ENCODE peak calls at places on chromosomes 11 and 22, in five cellular contexts. One of them, this sample, is unnamed. For H3K79me1, the result is how much of the 10 kb centered on the place peaks cover.

GRCh38 chr22:19844423-19845368 is 10.0 kb downstream of the GNB1L start:
- DNase-seq in IMR-90: peak
- DNase-seq in mesendoderm: no peak
- DNase-seq in mesenchymal stem cell: peak
- DNase-seq in H9: no peak
- DNase-seq in this sample: no peak

GRCh38 chr11:117583063-117583801 is 213.8 kb downstream of the DSCAML1 start:
- DNase-seq in IMR-90: no peak
- DNase-seq in mesenchymal stem cell: no peak
- DNase-seq in mesendoderm: peak
- DNase-seq in H9: peak
- DNase-seq in this sample: peak

GRCh38 chr11:36037031-36037430 is 93.2 kb downstream of the LDLRAD3 start:
- DNase-seq in IMR-90: peak
- DNase-seq in mesendoderm: no peak
- DNase-seq in mesenchymal stem cell: no peak
- DNase-seq in H9: no peak
- DNase-seq in this sample: no peak

GRCh38 chr22:44449061-44449682 is 48.9 kb downstream of the RTL6 start:
- DNase-seq in IMR-90: peak
- DNase-seq in H9: no peak
- DNase-seq in mesendoderm: peak
- DNase-seq in mesenchymal stem cell: peak
- DNase-seq in this sample: no peak

GRCh38 chr11:28727254-28727653 is 619.1 kb downstream of the METTL15 start:
- DNase-seq in mesendoderm: no peak
- DNase-seq in H9: no peak
- DNase-seq in mesenchymal stem cell: no peak
- DNase-seq in IMR-90: peak
- DNase-seq in this sample: no peak

GRCh38 chr11:17014774-17015638 is 792 bp upstream of the PLEKHA7 start:
- DNase-seq in mesenchymal stem cell: peak
- DNase-seq in IMR-90: no peak
- DNase-seq in H9: peak
- DNase-seq in mesendoderm: peak
- DNase-seq in this sample: peak

GRCh38 chr11:86748296-86748695 is 52.0 kb upstream of the PRSS23 start:
- DNase-seq in IMR-90: no peak
- DNase-seq in H9: no peak
- DNase-seq in mesenchymal stem cell: no peak
- DNase-seq in mesendoderm: no peak
- DNase-seq in this sample: no peak

GRCh38 chr11:129611661-129612566 is 203.7 kb upstream of the TMEM45B start:
- DNase-seq in H9: no peak
- DNase-seq in IMR-90: no peak
- DNase-seq in mesendoderm: no peak
- DNase-seq in mesenchymal stem cell: no peak
- DNase-seq in this sample: no peak

GRCh38 chr11:66467756-66468155 is 1.1 kb downstream of the PELI3 start:
- DNase-seq in IMR-90: no peak
- DNase-seq in mesenchymal stem cell: no peak
- DNase-seq in mesendoderm: peak
- DNase-seq in H9: peak
- DNase-seq in this sample: peak

GRCh38 chr11:71342951-71343827 is 90.8 kb upstream of the SHANK2 start:
- DNase-seq in IMR-90: peak
- DNase-seq in H9: peak
- DNase-seq in mesenchymal stem cell: peak
- DNase-seq in mesendoderm: peak
- DNase-seq in this sample: peak

GRCh38 chr11:130786586-130786985 is 129.7 kb downstream of the SNX19 start:
- DNase-seq in mesendoderm: no peak
- DNase-seq in IMR-90: no peak
- DNase-seq in H9: no peak
- DNase-seq in mesenchymal stem cell: no peak
- DNase-seq in this sample: no peak

GRCh38 chr11:74341926-74342325 is 30.5 kb upstream of the P4HA3 start:
- DNase-seq in IMR-90: no peak
- DNase-seq in H9: no peak
- DNase-seq in mesendoderm: peak
- DNase-seq in mesenchymal stem cell: no peak
- DNase-seq in this sample: no peak

DNA sequence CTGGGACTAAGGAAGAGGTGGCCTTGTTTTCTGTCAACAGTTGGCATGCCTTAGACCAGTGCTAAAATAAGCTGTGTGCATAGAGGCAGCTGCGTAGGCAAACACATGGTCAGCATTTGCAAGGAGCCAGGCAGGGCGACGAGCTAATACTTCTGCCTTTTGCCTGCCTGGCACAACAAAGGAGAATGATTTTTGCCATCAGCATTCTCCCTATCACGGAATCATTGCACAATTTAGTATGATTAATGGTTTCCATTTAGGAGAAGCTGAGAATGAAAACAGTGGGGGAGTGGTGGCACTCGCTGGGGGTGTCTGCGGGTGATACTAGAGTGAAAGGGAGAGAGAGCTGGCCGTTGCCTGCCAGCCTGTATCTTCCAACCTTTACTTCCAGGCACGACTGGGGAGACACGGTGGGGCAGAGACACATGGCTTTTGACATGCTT is 336.0 kb downstream of the CADM1 start:
- DNase-seq in H9: no peak
- DNase-seq in mesendoderm: no peak
- DNase-seq in IMR-90: no peak
- DNase-seq in mesenchymal stem cell: no peak
- DNase-seq in this sample: no peak
- H2BK15ac ChIP-seq in H9: no peak
- H2BK15ac ChIP-seq in mesendoderm: no peak
- H2BK15ac ChIP-seq in IMR-90: no peak
- H2BK15ac ChIP-seq in mesenchymal stem cell: no peak
- H2BK15ac ChIP-seq in this sample: no peak

DNA sequence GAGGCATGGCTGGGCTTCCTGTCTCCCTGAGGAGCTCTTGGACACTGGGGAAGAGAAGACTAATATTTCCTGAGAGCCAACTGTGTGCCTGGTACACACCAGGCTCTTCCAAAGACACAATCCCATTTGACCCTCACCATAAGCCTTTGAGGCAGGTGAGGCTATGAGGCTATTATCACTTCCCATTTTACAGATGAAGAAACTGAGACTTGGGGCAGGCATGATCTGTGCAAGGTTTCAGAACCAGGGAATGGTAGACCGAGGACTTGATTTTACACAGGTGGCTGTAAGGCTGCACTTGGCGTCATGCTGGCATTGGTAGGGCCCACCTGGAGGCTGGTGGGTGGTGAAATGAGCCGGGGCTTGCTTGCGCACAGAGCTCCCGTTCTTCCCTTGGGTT is 90.8 kb downstream of the LRRC32 start:
- DNase-seq in mesendoderm: no peak
- DNase-seq in IMR-90: no peak
- DNase-seq in mesenchymal stem cell: no peak
- DNase-seq in H9: no peak
- DNase-seq in this sample: no peak
- H3K79me1 ChIP-seq in mesendoderm: under half
- H3K79me1 ChIP-seq in IMR-90: under half
- H3K79me1 ChIP-seq in mesenchymal stem cell: under half
- H3K79me1 ChIP-seq in H9: under half
- H3K79me1 ChIP-seq in this sample: under half

DNA sequence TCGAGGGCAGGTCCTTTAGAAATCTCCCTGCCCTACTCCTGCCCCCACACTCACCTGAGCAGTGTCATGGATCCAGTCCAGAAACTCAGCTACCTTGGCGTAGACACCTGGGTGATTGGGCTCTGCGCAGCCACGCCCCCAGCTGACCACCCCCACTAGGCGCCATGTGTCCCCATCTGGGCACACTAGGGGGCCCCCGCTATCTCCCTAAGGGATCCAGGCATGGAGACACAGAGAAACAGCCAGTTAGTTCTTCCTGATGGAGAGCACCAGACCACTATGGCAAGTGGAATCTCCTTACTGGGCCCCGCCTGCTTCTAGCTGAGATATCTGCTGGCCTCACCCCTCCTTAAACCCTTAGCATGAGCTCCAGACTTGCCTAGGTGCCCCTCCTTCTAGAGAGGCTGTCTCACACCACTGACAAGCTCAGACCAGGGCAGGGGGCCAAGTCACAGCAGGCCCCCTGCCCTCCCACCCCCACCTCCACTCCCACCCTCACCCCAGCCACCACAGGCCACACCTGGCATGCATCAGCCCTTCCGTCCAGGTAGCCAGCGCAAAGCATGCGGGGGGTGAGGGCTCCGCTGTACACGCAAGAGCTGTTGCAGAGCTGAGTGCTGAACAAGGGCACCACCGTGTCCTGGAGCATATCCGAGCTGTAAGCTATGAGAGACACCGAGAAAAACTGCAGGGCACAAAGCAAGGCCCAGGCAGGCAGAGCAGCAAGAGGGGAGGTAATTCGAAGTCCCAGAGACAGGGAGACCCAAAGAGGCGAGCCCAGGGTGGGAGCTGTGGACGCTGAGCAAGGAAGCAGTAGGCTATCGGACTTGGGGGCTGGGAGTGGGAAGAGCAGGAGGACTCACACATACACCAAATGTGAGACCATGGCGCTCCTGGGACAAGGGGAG is 16.1 kb downstream of the TMPRSS5 start:
- DNase-seq in mesendoderm: no peak
- DNase-seq in mesenchymal stem cell: no peak
- DNase-seq in H9: no peak
- DNase-seq in IMR-90: no peak
- DNase-seq in this sample: no peak
- H2BK15ac ChIP-seq in mesendoderm: no peak
- H2BK15ac ChIP-seq in mesenchymal stem cell: peak
- H2BK15ac ChIP-seq in H9: no peak
- H2BK15ac ChIP-seq in IMR-90: no peak
- H2BK15ac ChIP-seq in this sample: peak

GRCh38 chr11:65418431-65418680 is 4.2 kb upstream of the NEAT1 start:
- DNase-seq in IMR-90: no peak
- DNase-seq in mesendoderm: no peak
- DNase-seq in H9: no peak
- DNase-seq in mesenchymal stem cell: peak
- DNase-seq in this sample: no peak

GRCh38 chr11:65417221-65417701 is 5.3 kb upstream of the NEAT1 start:
- DNase-seq in mesendoderm: peak
- DNase-seq in mesenchymal stem cell: peak
- DNase-seq in H9: peak
- DNase-seq in IMR-90: no peak
- DNase-seq in this sample: no peak

GRCh38 chr11:65418681-65419459 is 3.7 kb upstream of the NEAT1 start:
- DNase-seq in H9: peak
- DNase-seq in IMR-90: peak
- DNase-seq in mesendoderm: peak
- DNase-seq in mesenchymal stem cell: peak
- DNase-seq in this sample: peak

GRCh38 chr11:65416341-65417185 is 6.0 kb upstream of the NEAT1 start:
- DNase-seq in mesendoderm: peak
- DNase-seq in H9: peak
- DNase-seq in IMR-90: peak
- DNase-seq in mesenchymal stem cell: peak
- DNase-seq in this sample: peak

GRCh38 chr11:65417702-65418430 is 4.7 kb upstream of the NEAT1 start:
- DNase-seq in IMR-90: peak
- DNase-seq in mesenchymal stem cell: peak
- DNase-seq in H9: no peak
- DNase-seq in mesendoderm: peak
- DNase-seq in this sample: no peak
- H3K79me1 ChIP-seq in IMR-90: under half
- H3K79me1 ChIP-seq in mesenchymal stem cell: under half
- H3K79me1 ChIP-seq in H9: under half
- H3K79me1 ChIP-seq in mesendoderm: under half
- H3K79me1 ChIP-seq in this sample: under half

GRCh38 chr22:31055322-31056159 is 25.6 kb upstream of the SMTN start:
- DNase-seq in IMR-90: peak
- DNase-seq in mesenchymal stem cell: peak
- DNase-seq in mesendoderm: peak
- DNase-seq in H9: peak
- DNase-seq in this sample: peak
- H2BK15ac ChIP-seq in IMR-90: peak
- H2BK15ac ChIP-seq in mesenchymal stem cell: peak
- H2BK15ac ChIP-seq in mesendoderm: no peak
- H2BK15ac ChIP-seq in H9: no peak
- H2BK15ac ChIP-seq in this sample: no peak

DNA sequence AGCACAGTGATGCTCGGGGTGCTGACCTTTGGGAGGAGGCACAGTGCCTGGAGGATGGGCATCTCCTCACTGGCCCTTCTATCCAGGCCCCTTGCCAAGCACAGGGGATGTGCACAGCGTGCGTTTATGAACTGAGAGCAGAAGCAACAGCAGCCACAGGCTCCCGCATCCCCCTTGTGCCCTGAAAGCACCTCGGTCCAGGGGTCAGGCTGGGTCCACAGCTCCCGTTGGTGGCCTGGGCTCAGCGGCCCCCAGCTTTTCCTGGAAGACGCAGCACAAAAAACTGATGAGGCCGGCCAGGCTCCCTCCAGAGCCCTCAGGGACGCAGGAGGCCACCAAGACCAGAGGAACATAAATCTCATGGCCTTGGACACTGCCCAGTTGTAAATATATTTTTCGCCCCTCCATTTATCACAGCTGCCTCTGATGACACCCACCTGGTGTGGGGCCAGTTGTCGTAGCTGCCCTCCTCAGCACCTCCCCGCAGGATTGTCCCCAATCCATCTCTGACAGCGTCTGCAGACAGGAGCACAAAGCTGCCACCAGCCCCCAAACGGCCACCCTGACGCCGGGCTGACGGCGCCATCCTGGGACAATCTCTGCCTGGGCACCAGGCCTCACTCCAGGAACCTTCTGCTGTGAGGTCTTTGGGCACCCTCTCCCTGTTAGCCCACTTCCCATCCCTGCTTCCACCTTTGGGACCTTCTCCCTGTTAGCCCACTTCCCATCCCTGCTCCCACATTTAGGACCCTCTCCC is 203.1 kb downstream of the BRD1 start:
- DNase-seq in IMR-90: no peak
- DNase-seq in H9: no peak
- DNase-seq in mesenchymal stem cell: no peak
- DNase-seq in mesendoderm: no peak
- DNase-seq in this sample: no peak
- H3K79me1 ChIP-seq in IMR-90: under half
- H3K79me1 ChIP-seq in H9: under half
- H3K79me1 ChIP-seq in mesenchymal stem cell: under half
- H3K79me1 ChIP-seq in mesendoderm: under half
- H3K79me1 ChIP-seq in this sample: under half

GRCh38 chr11:10092426-10092825 is 201.6 kb downstream of the SBF2 start:
- DNase-seq in IMR-90: no peak
- DNase-seq in H9: no peak
- DNase-seq in mesenchymal stem cell: no peak
- DNase-seq in mesendoderm: no peak
- DNase-seq in this sample: no peak
- H2BK15ac ChIP-seq in IMR-90: no peak
- H2BK15ac ChIP-seq in H9: no peak
- H2BK15ac ChIP-seq in mesenchymal stem cell: no peak
- H2BK15ac ChIP-seq in mesendoderm: no peak
- H2BK15ac ChIP-seq in this sample: no peak